ENCODE peak calls at places on chromosomes 7 and 10, in nine cellular contexts. P, T, C, W, M, F, X, R and G are unnamed samples.

GRCh38 chr10:77609781-77610272 is 27.8 kb downstream of the KCNMA1 start:
- DNase-seq in P (no peak), M (no peak), R (no peak), F (peak; percentile 59), X (no peak), W (peak; percentile 80), C (no peak), T (no peak), G (no peak)

GRCh38 chr7:129162732-129163131 is 18.2 kb downstream of the TSPAN33 start:
- DNase-seq in M (no peak), R (no peak), X (no peak), P (no peak), T (no peak), W (no peak), C (no peak), F (no peak), G (no peak)

GRCh38 chr10:11176746-11177145 is 159.1 kb downstream of the CELF2 start:
- DNase-seq in W (no peak), M (no peak), R (no peak), C (no peak), P (no peak), T (peak; percentile 29), X (no peak), F (no peak), G (no peak)

GRCh38 chr10:110492069-110492782 is 5.5 kb upstream of the DUSP5 start:
- DNase-seq in M (no peak), X (no peak), P (no peak), T (no peak), R (no peak), C (no peak), F (no peak), W (no peak), G (no peak)

GRCh38 chr7:4307645-4308590 is 374.2 kb upstream of the FOXK1 start:
- DNase-seq in P (no peak), W (no peak), X (no peak), F (no peak), C (no peak), T (no peak), R (no peak), M (no peak), G (no peak)

GRCh38 chr10:129891806-129892205 is 72.3 kb downstream of the EBF3 start:
- DNase-seq in X (no peak), P (no peak), W (no peak), M (no peak), F (no peak), T (no peak), C (no peak), R (no peak), G (no peak)

GRCh38 chr10:4285121-4285520 is 500.1 kb upstream of the KLF6 start:
- DNase-seq in R (no peak), M (no peak), T (no peak), F (no peak), P (no peak), X (no peak), W (peak; percentile 32), C (no peak), G (no peak)

GRCh38 chr7:42692609-42693008 is 219.3 kb downstream of the C7orf25 start:
- DNase-seq in P (no peak), R (no peak), W (no peak), F (no peak), M (no peak), C (no peak), X (no peak), T (no peak), G (no peak)

GRCh38 chr10:102476466-102477141 is 25.3 kb upstream of the C10orf95 start:
- DNase-seq in X (no peak), M (no peak), W (no peak), T (no peak), R (no peak), F (no peak), P (no peak), C (no peak), G (no peak)

GRCh38 chr10:126668505-126668904 is 2.0 kb downstream of the C10orf90 start:
- DNase-seq in R (no peak), F (no peak), T (no peak), M (no peak), X (no peak), W (no peak), C (no peak), P (no peak), G (no peak)

GRCh38 chr7:34066968-34067367 is 161.6 kb downstream of the BMPER start:
- DNase-seq in C (no peak), T (no peak), M (no peak), X (no peak), F (no peak), P (no peak), R (no peak), W (no peak), G (no peak)

GRCh38 chr7:167087-167855 is 25.1 kb upstream of the FAM20C start:
- DNase-seq in R (no peak), F (peak; percentile 28), X (no peak), C (no peak), W (no peak), P (no peak), M (no peak), T (no peak), G (no peak)

GRCh38 chr10:78774999-78775711 is 293.6 kb upstream of the ZMIZ1 start:
- DNase-seq in M (peak; percentile 89), F (peak; percentile 75), T (no peak), W (peak; percentile 83), R (no peak), C (peak; percentile 51), P (no peak), X (peak; percentile 85), G (no peak)

DNA sequence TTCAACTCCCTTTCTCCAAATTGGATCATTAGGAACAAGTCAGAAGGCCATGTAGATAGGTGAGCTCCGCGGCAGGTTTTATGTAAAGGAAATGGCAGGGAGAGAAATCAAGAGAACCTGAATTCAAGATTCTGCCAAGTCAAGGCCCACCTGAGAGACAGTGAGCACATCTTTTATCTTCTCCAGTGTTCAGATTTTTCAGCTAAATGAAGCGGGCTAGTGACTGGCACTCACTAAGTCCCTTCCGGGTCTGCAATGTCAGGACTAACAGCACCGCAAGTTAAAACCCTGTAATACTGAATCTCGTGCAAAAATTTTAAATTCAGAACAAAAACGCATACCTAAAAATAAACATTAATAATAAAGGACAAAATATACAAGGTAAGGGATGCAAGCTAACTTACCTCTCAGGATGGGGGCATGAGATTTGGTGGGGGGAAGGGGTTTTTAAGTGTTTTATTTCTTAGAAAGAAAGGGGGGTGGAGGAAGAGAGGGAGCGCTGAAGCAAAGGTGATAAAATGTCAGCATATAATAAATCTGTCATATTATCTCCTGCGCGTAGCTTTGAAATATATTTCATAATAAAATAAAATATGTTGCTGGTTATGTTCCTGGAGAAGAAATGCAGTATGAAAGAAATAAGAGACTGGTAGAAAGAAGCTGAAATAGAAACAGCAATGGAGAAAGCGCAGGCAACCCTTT is 17.5 kb downstream of the TCAF1 start:
- DNase-seq in F (no peak), T (no peak), M (no peak), R (no peak), C (no peak), W (no peak), P (no peak), X (no peak), G (no peak)
- H3K4me3 ChIP-seq in F (peak overlapping the region; percentile 32), T (peak overlapping the region; percentile 29), M (no peak overlapping the region), R (no peak overlapping the region), C (peak overlapping the region; percentile 47), W (peak overlapping the region; percentile 98), P (peak overlapping the region; percentile 41), X (no peak overlapping the region), G (no peak overlapping the region)

GRCh38 chr10:114719311-114719710 is 61.2 kb upstream of the ABLIM1 start:
- DNase-seq in M (peak; percentile 64), F (no peak), P (no peak), R (no peak), W (no peak), C (no peak), X (peak; percentile 81), T (peak; percentile 14), G (no peak)
- TF ChIP-seq POLR2A in M (no peak), F (no peak), P (no peak), R (no peak), W (no peak), C (no peak), X (no peak), T (no peak), G (no peak)

GRCh38 chr7:31466036-31466435 is 47.9 kb upstream of the ITPRID1 start:
- DNase-seq in T (no peak), C (no peak), R (no peak), W (no peak), F (no peak), X (no peak), M (no peak), P (no peak), G (no peak)

GRCh38 chr7:31458203-31458602 is 55.7 kb upstream of the ITPRID1 start:
- DNase-seq in P (no peak), R (no peak), W (no peak), F (no peak), T (no peak), X (no peak), M (no peak), C (no peak), G (no peak)

GRCh38 chr7:31464601-31465000 is 49.3 kb upstream of the ITPRID1 start:
- DNase-seq in R (peak; percentile 22), C (no peak), W (no peak), X (no peak), P (no peak), F (no peak), M (no peak), T (no peak), G (no peak)

GRCh38 chr7:31465285-31465684 is 48.6 kb upstream of the ITPRID1 start:
- DNase-seq in T (no peak), X (no peak), C (no peak), F (no peak), M (no peak), P (no peak), R (no peak), W (no peak), G (no peak)

GRCh38 chr7:31462636-31463035 is 51.3 kb upstream of the ITPRID1 start:
- DNase-seq in M (no peak), R (no peak), C (no peak), F (no peak), P (no peak), X (no peak), T (no peak), W (no peak), G (no peak)
- H3K4me1 ChIP-seq in M (no peaks in the 10 kb centered on the region), R (peaks cover 33% of the 10 kb centered on the region), C (no peaks in the 10 kb centered on the region), F (no peaks in the 10 kb centered on the region), P (no peaks in the 10 kb centered on the region), X (no peaks in the 10 kb centered on the region), T (no peaks in the 10 kb centered on the region), W (no peaks in the 10 kb centered on the region), G (no peaks in the 10 kb centered on the region)

DNA sequence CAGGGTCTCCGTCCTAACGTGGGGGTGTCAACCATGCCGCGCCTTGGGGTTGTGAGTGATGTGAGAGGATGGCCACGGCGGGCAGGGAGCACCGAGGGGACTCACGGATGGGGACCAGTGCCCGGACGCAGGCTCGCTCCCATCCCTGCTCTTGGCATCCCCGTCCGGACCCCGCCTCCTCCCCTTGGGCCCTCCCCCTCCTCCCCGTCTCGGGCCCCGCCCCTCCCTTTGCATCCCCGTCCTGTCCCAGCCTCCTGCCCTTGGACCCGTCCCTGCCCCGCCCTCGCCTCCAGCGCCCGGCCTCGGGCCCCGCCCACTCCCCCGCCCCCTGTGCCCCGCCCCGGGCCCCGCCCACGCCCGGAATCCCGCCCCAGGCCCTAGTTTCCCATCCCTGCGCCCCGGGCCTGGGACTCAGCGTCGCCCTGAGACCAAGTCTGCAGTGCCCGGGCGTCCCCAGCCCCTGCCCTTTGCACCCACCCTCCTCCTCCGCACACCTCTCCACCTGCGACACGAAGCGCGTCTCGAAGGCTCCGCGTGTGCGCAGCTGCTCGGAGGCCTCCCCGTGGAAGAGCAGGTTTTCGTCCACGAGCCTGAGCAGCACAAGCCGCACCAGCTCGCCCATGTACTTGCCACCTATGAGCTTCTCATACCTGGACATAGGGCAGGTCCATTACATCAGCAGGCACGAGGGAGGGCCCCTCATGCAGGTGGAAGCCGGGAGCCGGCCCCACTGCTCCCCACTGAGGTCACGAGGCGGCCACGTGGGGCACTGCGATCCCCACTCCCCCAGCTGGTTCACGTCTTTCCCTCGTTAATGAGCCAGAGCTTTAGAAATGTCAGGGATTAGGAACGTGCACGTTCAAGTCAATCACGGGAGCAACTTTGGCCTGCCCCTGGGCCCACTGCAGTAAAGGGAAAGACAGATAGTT is 5.1 kb upstream of the MYL7 start:
- DNase-seq in F (peak; percentile 87), X (no peak), M (peak; percentile 85), C (peak; percentile 59), T (peak; percentile 90), W (peak; percentile 12), P (no peak), R (peak; percentile 65), G (peak; percentile 92)
- H3K4me3 ChIP-seq in F (peak overlapping the region; percentile 49), X (no peak overlapping the region), M (no peak overlapping the region), C (peak overlapping the region; percentile 45), T (peak overlapping the region; percentile 31), W (peak overlapping the region; percentile 43), P (peak overlapping the region; percentile 51), R (no peak overlapping the region), G (peak overlapping the region; percentile 52)